ENCODE peak calls at places on chromosomes 2 and 18, in eight cellular contexts. One of them, this sample, is unnamed.

GRCh38 chr18:8300749-8301148 is 308.5 kb upstream of the RAB12 start:
- DNase-seq in erythroblast: no peak
- DNase-seq in Ammon's horn: no peak
- DNase-seq in foreskin fibroblast: peak
- DNase-seq in aorta: no peak
- DNase-seq in anterior cingulate cortex: no peak
- DNase-seq in NCI-H2171: no peak
- DNase-seq in cerebellum: no peak
- DNase-seq in this sample: no peak

GRCh38 chr2:109171444-109172334 is 42.7 kb downstream of the SH3RF3 start:
- DNase-seq in cerebellum: no peak
- DNase-seq in Ammon's horn: no peak
- DNase-seq in erythroblast: no peak
- DNase-seq in foreskin fibroblast: peak
- DNase-seq in anterior cingulate cortex: no peak
- DNase-seq in aorta: peak
- DNase-seq in NCI-H2171: no peak
- DNase-seq in this sample: no peak

GRCh38 chr2:63488118-63488713 is 100.1 kb downstream of the WDPCP start:
- DNase-seq in Ammon's horn: peak
- DNase-seq in foreskin fibroblast: peak
- DNase-seq in erythroblast: peak
- DNase-seq in NCI-H2171: no peak
- DNase-seq in anterior cingulate cortex: no peak
- DNase-seq in cerebellum: peak
- DNase-seq in aorta: no peak
- DNase-seq in this sample: peak

GRCh38 chr18:8709248-8710059 is 4.1 kb downstream of the MTCL1 start:
- DNase-seq in Ammon's horn: no peak
- DNase-seq in NCI-H2171: no peak
- DNase-seq in cerebellum: no peak
- DNase-seq in foreskin fibroblast: no peak
- DNase-seq in erythroblast: no peak
- DNase-seq in aorta: no peak
- DNase-seq in anterior cingulate cortex: no peak
- DNase-seq in this sample: no peak

GRCh38 chr18:9643549-9643948 is 29.2 kb upstream of the PPP4R1 start:
- DNase-seq in anterior cingulate cortex: no peak
- DNase-seq in NCI-H2171: no peak
- DNase-seq in foreskin fibroblast: peak
- DNase-seq in aorta: no peak
- DNase-seq in cerebellum: no peak
- DNase-seq in Ammon's horn: no peak
- DNase-seq in erythroblast: no peak
- DNase-seq in this sample: no peak

GRCh38 chr2:146982393-146982846 is 862.4 kb upstream of the ACVR2A start:
- DNase-seq in erythroblast: no peak
- DNase-seq in aorta: peak
- DNase-seq in anterior cingulate cortex: no peak
- DNase-seq in NCI-H2171: no peak
- DNase-seq in Ammon's horn: no peak
- DNase-seq in foreskin fibroblast: peak
- DNase-seq in cerebellum: no peak
- DNase-seq in this sample: peak

GRCh38 chr2:216996279-216996845 is 136.5 kb upstream of the TNP1 start:
- DNase-seq in anterior cingulate cortex: no peak
- DNase-seq in Ammon's horn: no peak
- DNase-seq in aorta: no peak
- DNase-seq in cerebellum: no peak
- DNase-seq in NCI-H2171: no peak
- DNase-seq in foreskin fibroblast: no peak
- DNase-seq in erythroblast: no peak
- DNase-seq in this sample: no peak

GRCh38 chr2:15728247-15728721 is 136.6 kb downstream of the DDX1 start:
- DNase-seq in anterior cingulate cortex: peak
- DNase-seq in foreskin fibroblast: no peak
- DNase-seq in erythroblast: no peak
- DNase-seq in NCI-H2171: no peak
- DNase-seq in aorta: no peak
- DNase-seq in Ammon's horn: peak
- DNase-seq in cerebellum: no peak
- DNase-seq in this sample: no peak

GRCh38 chr2:120036145-120036544 is 23.3 kb downstream of the EPB41L5 start:
- DNase-seq in cerebellum: no peak
- DNase-seq in Ammon's horn: no peak
- DNase-seq in NCI-H2171: no peak
- DNase-seq in aorta: no peak
- DNase-seq in anterior cingulate cortex: no peak
- DNase-seq in foreskin fibroblast: no peak
- DNase-seq in erythroblast: no peak
- DNase-seq in this sample: no peak

GRCh38 chr2:88188741-88189140 is 18.6 kb downstream of the THNSL2 start:
- DNase-seq in erythroblast: no peak
- DNase-seq in foreskin fibroblast: peak
- DNase-seq in cerebellum: no peak
- DNase-seq in NCI-H2171: no peak
- DNase-seq in Ammon's horn: no peak
- DNase-seq in aorta: no peak
- DNase-seq in anterior cingulate cortex: no peak
- DNase-seq in this sample: no peak

GRCh38 chr2:233965032-233965614 is 48.0 kb downstream of the TRPM8 start:
- DNase-seq in erythroblast: no peak
- DNase-seq in foreskin fibroblast: no peak
- DNase-seq in cerebellum: no peak
- DNase-seq in NCI-H2171: no peak
- DNase-seq in Ammon's horn: no peak
- DNase-seq in anterior cingulate cortex: no peak
- DNase-seq in aorta: no peak
- DNase-seq in this sample: no peak

GRCh38 chr2:216142540-216142939 is 33.4 kb downstream of the XRCC5 start:
- DNase-seq in Ammon's horn: no peak
- DNase-seq in aorta: no peak
- DNase-seq in erythroblast: no peak
- DNase-seq in foreskin fibroblast: peak
- DNase-seq in NCI-H2171: no peak
- DNase-seq in cerebellum: no peak
- DNase-seq in anterior cingulate cortex: no peak
- DNase-seq in this sample: no peak

GRCh38 chr18:58671941-58672565 is 788 bp downstream of the MALT1 start:
- DNase-seq in aorta: no peak
- DNase-seq in cerebellum: no peak
- DNase-seq in Ammon's horn: peak
- DNase-seq in anterior cingulate cortex: no peak
- DNase-seq in NCI-H2171: no peak
- DNase-seq in erythroblast: peak
- DNase-seq in foreskin fibroblast: peak
- DNase-seq in this sample: peak

GRCh38 chr18:596288-596881 is 403 bp upstream of the CLUL1 start:
- DNase-seq in Ammon's horn: no peak
- DNase-seq in cerebellum: peak
- DNase-seq in anterior cingulate cortex: peak
- DNase-seq in erythroblast: peak
- DNase-seq in NCI-H2171: peak
- DNase-seq in foreskin fibroblast: no peak
- DNase-seq in aorta: no peak
- DNase-seq in this sample: peak

GRCh38 chr2:178870703-178871102 is 63.5 kb upstream of the TTN start:
- DNase-seq in cerebellum: no peak
- DNase-seq in aorta: no peak
- DNase-seq in anterior cingulate cortex: no peak
- DNase-seq in erythroblast: no peak
- DNase-seq in NCI-H2171: no peak
- DNase-seq in Ammon's horn: no peak
- DNase-seq in foreskin fibroblast: peak
- DNase-seq in this sample: no peak

GRCh38 chr18:42112657-42113420 is 157.8 kb downstream of the PIK3C3 start:
- DNase-seq in erythroblast: no peak
- DNase-seq in NCI-H2171: no peak
- DNase-seq in aorta: no peak
- DNase-seq in anterior cingulate cortex: no peak
- DNase-seq in foreskin fibroblast: no peak
- DNase-seq in Ammon's horn: no peak
- DNase-seq in cerebellum: no peak
- DNase-seq in this sample: no peak

GRCh38 chr2:113309655-113310387 is 31.1 kb upstream of the PAX8 start:
- DNase-seq in Ammon's horn: no peak
- DNase-seq in aorta: no peak
- DNase-seq in erythroblast: no peak
- DNase-seq in cerebellum: no peak
- DNase-seq in anterior cingulate cortex: no peak
- DNase-seq in foreskin fibroblast: no peak
- DNase-seq in NCI-H2171: no peak
- DNase-seq in this sample: no peak

GRCh38 chr2:158004131-158004530 is 97.5 kb upstream of the UPP2 start:
- DNase-seq in erythroblast: no peak
- DNase-seq in NCI-H2171: no peak
- DNase-seq in aorta: no peak
- DNase-seq in anterior cingulate cortex: no peak
- DNase-seq in cerebellum: no peak
- DNase-seq in foreskin fibroblast: peak
- DNase-seq in Ammon's horn: no peak
- DNase-seq in this sample: no peak